ENCODE peak calls at places on chromosomes 3 and 15, in nine cellular contexts. F, M, V, X, L, A, Z, Y and J are unnamed samples.

GRCh38 chr15:55196011-55196410 is 730 bp downstream of the RSL24D1 start:
- DNase-seq in M (no peak), Y (no peak), L (no peak), Z (no peak), F (no peak), V (peak; percentile 11), X (no peak), A (no peak), J (no peak)

GRCh38 chr3:25455316-25456232 is 27.5 kb downstream of the RARB start:
- DNase-seq in Z (no peak), M (no peak), V (no peak), A (no peak), Y (no peak), F (no peak), X (no peak), L (no peak), J (no peak)

GRCh38 chr15:92104069-92104468 is 250.6 kb downstream of the SLCO3A1 start:
- DNase-seq in V (no peak), Z (no peak), X (no peak), A (no peak), L (no peak), F (no peak), M (no peak), Y (no peak), J (no peak)

GRCh38 chr3:180354214-180354613 is 247.7 kb upstream of the TTC14 start:
- DNase-seq in L (no peak), M (no peak), F (no peak), X (no peak), Z (no peak), Y (no peak), V (no peak), A (no peak), J (no peak)

GRCh38 chr3:55000546-55000945 is 72.7 kb upstream of the LRTM1 start:
- DNase-seq in X (no peak), Z (no peak), M (no peak), Y (no peak), A (no peak), V (no peak), F (no peak), L (no peak), J (no peak)

GRCh38 chr15:29035571-29036285 is 150.0 kb downstream of the APBA2 start:
- DNase-seq in M (no peak), Z (no peak), V (no peak), X (no peak), A (no peak), F (no peak), L (no peak), Y (no peak), J (no peak)

GRCh38 chr15:54719325-54719724 is 477.4 kb downstream of the RSL24D1 start:
- DNase-seq in F (no peak), A (no peak), L (no peak), X (no peak), V (no peak), Y (no peak), Z (no peak), M (no peak), J (no peak)

GRCh38 chr15:89221543-89221942 is at the start of gene RLBP1:
- DNase-seq in V (no peak), L (no peak), Z (no peak), M (no peak), F (no peak), Y (no peak), A (no peak), X (no peak), J (no peak)

GRCh38 chr3:142022381-142022780 is 127.0 kb downstream of the TFDP2 start:
- DNase-seq in M (no peak), Z (no peak), L (no peak), Y (no peak), A (no peak), X (no peak), V (peak; percentile 75), F (no peak), J (peak; percentile 47)

GRCh38 chr3:117246771-117247555 is 537.4 kb downstream of the TUSC7 start:
- DNase-seq in Z (no peak), F (no peak), Y (no peak), V (no peak), L (peak; percentile 1), X (no peak), M (no peak), A (no peak), J (no peak)

GRCh38 chr3:4533489-4534443 is 40.6 kb downstream of the ITPR1 start:
- DNase-seq in X (no peak), L (peak; percentile 34), Z (peak; percentile 80), F (no peak), V (no peak), M (no peak), A (peak; percentile 22), Y (no peak), J (no peak)

DNA sequence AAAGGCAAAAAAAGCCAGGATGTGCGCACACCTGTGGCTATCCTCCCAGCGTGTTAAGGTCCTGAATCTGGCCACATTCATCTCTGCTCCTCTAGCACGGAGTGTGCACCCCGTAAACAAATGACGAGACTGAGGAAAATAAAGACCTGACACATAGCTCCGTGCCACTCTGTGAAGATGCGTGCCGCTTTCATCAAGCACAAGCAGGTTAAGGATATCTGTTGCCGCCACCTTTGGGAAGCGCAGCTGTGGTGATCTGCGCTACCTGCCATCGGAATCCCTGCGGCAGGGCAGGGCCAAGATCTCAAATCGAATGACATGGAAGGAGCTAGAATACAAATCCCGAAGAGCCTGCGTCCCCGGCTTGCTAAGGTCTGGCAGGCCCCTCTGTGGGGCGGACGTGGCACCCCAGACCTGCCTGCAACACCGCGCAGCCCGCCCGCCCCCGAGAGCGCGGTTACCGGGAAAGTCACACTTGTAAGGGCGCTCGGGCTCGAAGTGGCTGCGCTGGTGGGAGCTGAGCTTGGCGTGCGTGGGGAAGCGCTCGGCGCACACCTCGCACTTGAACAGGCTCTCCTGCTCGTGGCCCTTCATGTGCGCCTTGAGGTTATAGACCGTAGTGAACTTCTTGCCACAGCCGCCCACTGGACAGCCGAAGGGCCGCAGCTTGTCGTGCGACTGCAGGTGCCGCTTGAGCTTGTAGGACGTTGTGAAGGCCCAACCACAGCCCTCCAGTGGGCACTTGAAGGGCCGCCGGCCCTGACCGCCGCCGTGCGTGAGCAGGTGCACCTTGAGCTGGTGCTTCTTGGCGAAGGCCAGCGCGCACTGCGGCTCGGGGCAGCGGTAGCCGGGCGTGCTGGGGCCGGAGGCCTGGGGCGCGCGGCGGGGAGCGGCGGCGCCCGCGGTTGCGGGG is 937 bp downstream of the ZXDC start:
- DNase-seq in F (peak; percentile 49), L (no peak), M (no peak), Y (peak; percentile 53), X (no peak), V (peak; percentile 76), Z (peak; percentile 56), A (no peak), J (peak; percentile 68)
- TF ChIP-seq CTCF in F (no peak), L (no peak), M (peak; percentile 37), Y (no peak), X (no peak), V (no peak), Z (no peak), A (no peak), J (no peak)

DNA sequence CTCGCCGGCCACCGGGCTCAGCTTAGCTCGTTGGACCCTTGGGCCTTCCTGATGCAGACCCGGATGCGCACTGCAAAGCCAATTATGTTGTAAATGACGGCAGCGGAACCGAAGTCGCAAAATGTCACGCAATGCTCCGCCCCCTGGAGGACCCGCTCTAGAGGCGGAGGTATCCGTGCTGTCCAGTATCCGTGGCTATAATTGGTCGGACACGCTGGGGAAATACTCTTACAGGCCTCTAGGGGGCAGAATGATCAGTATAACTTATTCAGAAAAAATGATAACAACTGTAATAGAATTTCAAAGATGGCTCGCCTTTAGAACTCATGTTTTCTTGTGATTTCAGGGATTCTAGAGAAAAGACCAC is at the start of gene PRR23B:
- DNase-seq in A (no peak), V (no peak), M (no peak), Y (no peak), X (no peak), L (no peak), Z (no peak), F (no peak), J (no peak)
- TF ChIP-seq CTCF in A (no peak), V (peak; percentile 1), M (peak; percentile 48), Y (no peak), X (peak; percentile 28), L (no peak), Z (no peak), F (peak; percentile 25), J (no peak)

DNA sequence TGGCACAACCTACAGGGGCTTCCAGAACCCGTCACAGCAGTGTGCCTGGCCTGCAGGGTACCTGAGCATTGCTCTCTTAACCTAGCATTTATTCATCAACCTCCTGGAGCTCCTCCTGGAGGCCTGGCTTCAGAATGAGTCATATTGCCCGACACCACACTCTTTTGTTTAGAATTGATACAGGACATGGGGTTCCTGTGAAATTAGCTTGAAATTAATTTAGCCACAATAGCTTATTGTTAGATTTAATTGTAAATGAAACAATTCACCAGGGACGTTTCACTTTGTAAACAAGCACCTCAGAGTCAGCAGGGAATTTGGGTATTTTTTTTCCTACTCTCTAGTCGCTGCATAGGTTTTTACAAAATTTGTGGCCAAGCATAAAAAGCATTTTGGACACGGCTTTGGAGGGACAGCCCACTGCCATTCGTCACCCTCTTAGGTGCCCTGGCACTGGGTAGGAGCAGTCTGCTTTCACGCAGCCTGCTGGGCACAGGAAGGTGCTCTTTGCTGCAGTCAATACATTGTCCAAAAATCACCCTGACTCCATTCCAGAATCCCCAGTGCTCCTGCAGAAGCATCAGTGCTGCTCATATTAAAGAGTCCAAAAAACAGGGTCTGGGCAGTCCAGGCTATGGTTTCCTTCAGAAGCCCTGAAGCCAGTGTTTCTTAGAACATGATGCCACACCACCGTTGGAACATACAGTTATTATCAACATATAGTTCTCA is 60.8 kb upstream of the MEF2A start:
- DNase-seq in F (no peak), Z (no peak), A (no peak), X (no peak), Y (no peak), L (no peak), M (no peak), V (peak; percentile 79), J (no peak)
- TF ChIP-seq CTCF in F (no peak), Z (no peak), A (no peak), X (no peak), Y (no peak), L (no peak), M (no peak), V (peak; percentile 7), J (peak; percentile 13)

GRCh38 chr3:94114667-94115066 is 51.8 kb downstream of the NSUN3 start:
- DNase-seq in Z (no peak), Y (no peak), V (no peak), L (no peak), F (no peak), X (no peak), M (no peak), A (no peak), J (no peak)

GRCh38 chr3:94117729-94118128 is 54.9 kb downstream of the NSUN3 start:
- DNase-seq in A (no peak), Y (no peak), V (no peak), Z (no peak), M (no peak), X (no peak), F (no peak), L (no peak), J (no peak)

GRCh38 chr3:94110854-94111253 is 48.0 kb downstream of the NSUN3 start:
- DNase-seq in A (no peak), V (no peak), Z (no peak), Y (no peak), M (no peak), F (no peak), X (no peak), L (no peak), J (no peak)

GRCh38 chr3:94118390-94118789 is 55.5 kb downstream of the NSUN3 start:
- DNase-seq in F (no peak), V (no peak), Z (no peak), A (no peak), Y (no peak), M (no peak), X (no peak), L (no peak), J (no peak)

GRCh38 chr3:94115482-94115881 is 52.6 kb downstream of the NSUN3 start:
- DNase-seq in X (no peak), Z (no peak), Y (no peak), M (no peak), L (no peak), A (no peak), F (no peak), V (no peak), J (no peak)
- TF ChIP-seq CTCF in X (no peak), Z (no peak), Y (no peak), M (peak; percentile 65), L (no peak), A (no peak), F (peak; percentile 52), V (no peak), J (no peak)